ENCODE peak calls at places on chromosomes 5 and 9, in ten cellular contexts. D is right lobe of liver, C is fibroblast of lung, Z is PC-3, F is A549, N is ovary, S is GM23338, E is neural progenitor cell, Y is body of pancreas, J is heart right ventricle. P is an unnamed sample.

GRCh38 chr5:171571663-171572062 is 152.2 kb downstream of the FGF18 start:
- DNase-seq in D (no peak), C (peak), Z (peak), F (no peak), N (no peak), S (no peak), E (no peak), Y (no peak), J (no peak), P (peak)

GRCh38 chr5:65213921-65214525 is 267.7 kb downstream of the ADAMTS6 start:
- DNase-seq in D (peak), C (peak), Z (peak), F (peak), N (no peak), S (peak), E (peak), Y (peak), J (no peak), P (peak)

GRCh38 chr9:33135086-33135958 is 31.8 kb downstream of the B4GALT1 start:
- DNase-seq in D (no peak), C (no peak), Z (no peak), F (no peak), N (peak), S (no peak), E (no peak), Y (no peak), J (peak), P (no peak)

GRCh38 chr5:120538149-120538548 is 74.0 kb downstream of the PRR16 start:
- DNase-seq in D (no peak), C (peak), Z (peak), F (no peak), N (no peak), S (no peak), E (no peak), Y (no peak), J (no peak), P (peak)

GRCh38 chr9:2055203-2055658 is 40.1 kb downstream of the SMARCA2 start:
- DNase-seq in D (no peak), C (peak), Z (peak), F (no peak), N (no peak), S (no peak), E (no peak), Y (no peak), J (no peak), P (no peak)

GRCh38 chr5:113276001-113276400 is 158.8 kb downstream of the TSSK1B start:
- DNase-seq in D (no peak), C (no peak), Z (no peak), F (no peak), N (no peak), S (peak), E (peak), Y (no peak), J (no peak), P (no peak)

GRCh38 chr9:11443631-11444030 is 830.8 kb upstream of the PTPRD start:
- DNase-seq in D (no peak), C (no peak), Z (no peak), F (no peak), N (no peak), S (no peak), E (no peak), Y (no peak), J (no peak), P (no peak)

GRCh38 chr5:153974131-153974812 is 64.4 kb downstream of the FAM114A2 start:
- DNase-seq in D (no peak), C (peak), Z (peak), F (peak), N (no peak), S (peak), E (peak), Y (no peak), J (peak), P (peak)

GRCh38 chr5:38557792-38558191 is 1.3 kb upstream of the LIFR start:
- DNase-seq in D (no peak), C (no peak), Z (no peak), F (no peak), N (no peak), S (no peak), E (no peak), Y (no peak), J (no peak), P (no peak)

GRCh38 chr5:137263319-137263718 is 235.8 kb downstream of the SPOCK1 start:
- DNase-seq in D (no peak), C (no peak), Z (no peak), F (no peak), N (no peak), S (no peak), E (no peak), Y (peak), J (no peak), P (no peak)

GRCh38 chr5:133387091-133387490 is 225.2 kb downstream of the FSTL4 start:
- DNase-seq in D (no peak), C (no peak), Z (peak), F (no peak), N (no peak), S (no peak), E (no peak), Y (no peak), J (no peak), P (no peak)

GRCh38 chr9:4741365-4742031 is 496 bp upstream of the AK3 start:
- DNase-seq in D (peak), C (no peak), Z (peak), F (peak), N (peak), S (peak), E (no peak), Y (peak), J (peak), P (no peak)

GRCh38 chr5:3825888-3826465 is 230.3 kb downstream of the IRX1 start:
- DNase-seq in D (no peak), C (peak), Z (no peak), F (no peak), N (no peak), S (no peak), E (no peak), Y (no peak), J (no peak), P (no peak)

GRCh38 chr5:88889165-88890069 is 6.4 kb upstream of the MEF2C start:
- DNase-seq in D (peak), C (peak), Z (peak), F (no peak), N (peak), S (peak), E (peak), Y (peak), J (peak), P (no peak)

GRCh38 chr9:88224938-88225337 is 86.7 kb upstream of the SPATA31C2 start:
- DNase-seq in D (no peak), C (no peak), Z (no peak), F (no peak), N (no peak), S (no peak), E (peak), Y (no peak), J (no peak), P (peak)

GRCh38 chr5:20559845-20560244 is 571.8 kb upstream of the CDH18 start:
- DNase-seq in D (no peak), C (no peak), Z (no peak), F (no peak), N (no peak), S (no peak), E (no peak), Y (no peak), J (no peak), P (no peak)

GRCh38 chr9:120161801-120162200 is 418.2 kb downstream of the CDK5RAP2 start:
- DNase-seq in D (no peak), C (no peak), Z (no peak), F (no peak), N (no peak), S (no peak), E (no peak), Y (no peak), J (no peak), P (no peak)
- H3K27ac ChIP-seq in D (no peak), C (no peak), Z (no peak), F (no peak), N (no peak), S (no peak), E (no peak), Y (no peak), J (no peak), P (no peak)

DNA sequence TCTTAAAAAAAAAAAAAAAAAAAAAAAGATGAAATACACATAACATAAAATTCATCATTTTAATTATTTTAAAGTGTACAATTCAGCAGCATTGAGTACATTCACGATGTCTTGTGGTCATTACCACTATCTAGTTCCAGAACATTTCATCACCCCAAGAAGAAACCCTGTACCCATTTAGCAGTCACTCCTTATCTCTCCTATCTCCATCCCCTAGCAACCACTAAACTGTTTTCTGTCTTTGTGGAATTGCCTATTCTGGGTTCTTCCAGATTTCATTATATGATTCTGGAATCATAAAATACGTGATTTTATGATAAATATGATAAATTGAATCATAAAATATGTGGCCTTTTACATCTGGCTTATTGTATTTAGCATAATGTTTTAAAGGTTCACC is 8.9 kb upstream of the HMCN2 start:
- DNase-seq in D (no peak), C (no peak), Z (no peak), F (no peak), N (no peak), S (no peak), E (no peak), Y (no peak), J (no peak), P (no peak)
- TF ChIP-seq CTCF in D (no peak), C (no peak), Z (no peak), F (no peak), N (no peak), S (no peak), E (no peak), Y (no peak), J (no peak), P (no peak)

GRCh38 chr5:16549491-16550233 is 67.1 kb downstream of the RETREG1 start:
- DNase-seq in D (no peak), C (no peak), Z (no peak), F (no peak), N (no peak), S (no peak), E (no peak), Y (no peak), J (no peak), P (no peak)

GRCh38 chr5:16550316-16550952 is 66.4 kb downstream of the RETREG1 start:
- DNase-seq in D (peak), C (no peak), Z (peak), F (peak), N (no peak), S (peak), E (peak), Y (peak), J (peak), P (peak)

GRCh38 chr5:16551628-16552027 is 65.2 kb downstream of the RETREG1 start:
- DNase-seq in D (no peak), C (no peak), Z (no peak), F (no peak), N (no peak), S (no peak), E (no peak), Y (no peak), J (no peak), P (no peak)

GRCh38 chr5:16554110-16554509 is 62.7 kb downstream of the RETREG1 start:
- DNase-seq in D (no peak), C (no peak), Z (no peak), F (no peak), N (no peak), S (no peak), E (no peak), Y (peak), J (no peak), P (no peak)

GRCh38 chr5:16552666-16553343 is 64.0 kb downstream of the RETREG1 start:
- DNase-seq in D (peak), C (peak), Z (peak), F (peak), N (peak), S (peak), E (peak), Y (peak), J (peak), P (peak)
- H3K27ac ChIP-seq in D (no peak), C (no peak), Z (no peak), F (no peak), N (no peak), S (no peak), E (no peak), Y (no peak), J (no peak), P (no peak)

GRCh38 chr5:127028822-127029457 is 1.4 kb downstream of the MARCHF3 start:
- DNase-seq in D (peak), C (peak), Z (peak), F (no peak), N (peak), S (no peak), E (no peak), Y (peak), J (no peak), P (no peak)

GRCh38 chr5:127031147-127031862 is 947 bp upstream of the MARCHF3 start:
- DNase-seq in D (peak), C (peak), Z (no peak), F (peak), N (no peak), S (peak), E (peak), Y (peak), J (no peak), P (no peak)

GRCh38 chr5:127030259-127031146 is at the start of gene MARCHF3:
- DNase-seq in D (peak), C (peak), Z (peak), F (peak), N (peak), S (peak), E (peak), Y (peak), J (peak), P (peak)

GRCh38 chr5:127027539-127027938 is 2.8 kb downstream of the MARCHF3 start:
- DNase-seq in D (no peak), C (no peak), Z (no peak), F (no peak), N (no peak), S (no peak), E (no peak), Y (no peak), J (no peak), P (no peak)

DNA sequence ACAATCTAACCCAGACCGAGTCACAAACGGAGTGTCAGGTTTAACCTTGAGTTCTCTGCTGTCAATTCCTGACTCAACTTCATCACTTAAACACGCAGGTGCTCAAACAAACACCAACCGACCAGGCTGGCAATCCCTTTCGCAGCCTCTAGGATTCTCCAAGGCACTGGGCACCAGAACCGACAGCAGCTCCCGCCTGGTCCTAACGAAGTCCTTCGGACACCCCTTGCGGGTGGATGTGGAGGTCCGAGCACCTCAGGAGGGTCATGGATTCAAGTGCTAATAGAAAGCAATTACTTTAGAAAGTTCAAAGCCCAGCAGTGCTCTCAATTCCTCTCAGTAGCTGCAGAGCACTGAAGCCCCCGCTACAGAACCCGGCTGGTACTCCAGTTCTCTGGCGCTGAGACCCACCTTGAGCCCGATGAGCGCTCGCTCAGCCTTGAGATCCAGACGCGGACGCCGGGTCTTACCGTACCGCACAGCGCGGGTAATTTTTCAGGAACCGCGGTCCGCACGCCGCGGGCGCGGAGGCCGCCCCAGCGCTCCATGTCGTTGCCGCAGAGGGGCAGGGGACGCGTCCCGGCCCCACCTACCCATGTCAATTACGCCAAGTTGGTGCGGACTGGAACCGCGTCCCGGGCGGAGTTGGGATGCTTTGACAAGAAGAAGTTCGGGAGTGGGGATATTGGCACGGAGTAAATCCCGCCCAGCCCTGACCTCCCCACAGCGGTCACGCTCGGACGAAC is 672 bp downstream of the MARCHF3 start:
- DNase-seq in D (peak), C (peak), Z (peak), F (peak), N (peak), S (peak), E (peak), Y (peak), J (peak), P (peak)
- TF ChIP-seq CTCF in D (peak), C (peak), Z (peak), F (peak), N (no peak), S (peak), E (peak), Y (peak), J (peak), P (peak)

DNA sequence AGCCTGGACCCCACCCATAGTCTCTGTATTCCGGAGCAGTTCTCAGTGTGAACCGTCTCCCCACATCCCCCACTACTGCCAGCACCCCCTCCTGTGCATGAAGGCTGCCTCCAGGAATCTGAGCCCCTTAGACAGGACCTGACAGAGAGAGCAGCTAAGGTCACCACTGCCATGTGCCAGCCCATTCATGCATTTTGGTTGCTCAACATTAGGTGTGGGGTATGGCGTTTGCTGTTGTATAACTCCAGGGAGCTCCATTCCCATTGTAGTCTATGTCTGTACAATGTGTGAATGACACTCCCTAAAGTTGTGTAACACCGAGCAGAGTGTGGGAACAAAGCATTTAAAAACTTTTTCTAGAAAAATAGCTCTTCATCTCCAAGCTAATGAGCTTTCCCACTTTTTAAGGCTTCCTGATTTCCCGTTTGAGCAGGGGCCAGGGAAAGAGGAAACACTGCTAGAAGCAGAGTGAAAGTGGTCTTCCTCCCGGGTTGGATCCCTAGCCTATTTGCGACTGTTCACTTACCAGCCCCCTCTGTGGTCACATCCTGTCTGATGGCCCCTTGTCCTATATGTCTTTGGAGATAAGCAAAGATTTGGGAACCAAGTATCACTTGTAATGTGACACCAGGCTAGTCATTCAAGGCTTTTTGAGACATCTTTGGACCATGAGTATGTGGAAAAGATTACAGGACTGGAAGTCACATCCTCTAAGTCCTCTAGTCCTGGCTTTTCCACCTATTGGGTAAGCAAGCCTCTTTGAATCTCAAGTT is 5.9 kb downstream of the DNAJB5 start:
- DNase-seq in D (no peak), C (peak), Z (no peak), F (no peak), N (no peak), S (no peak), E (no peak), Y (no peak), J (no peak), P (no peak)
- H3K27ac ChIP-seq in D (no peak), C (no peak), Z (peak), F (no peak), N (no peak), S (no peak), E (no peak), Y (no peak), J (peak), P (peak)

DNA sequence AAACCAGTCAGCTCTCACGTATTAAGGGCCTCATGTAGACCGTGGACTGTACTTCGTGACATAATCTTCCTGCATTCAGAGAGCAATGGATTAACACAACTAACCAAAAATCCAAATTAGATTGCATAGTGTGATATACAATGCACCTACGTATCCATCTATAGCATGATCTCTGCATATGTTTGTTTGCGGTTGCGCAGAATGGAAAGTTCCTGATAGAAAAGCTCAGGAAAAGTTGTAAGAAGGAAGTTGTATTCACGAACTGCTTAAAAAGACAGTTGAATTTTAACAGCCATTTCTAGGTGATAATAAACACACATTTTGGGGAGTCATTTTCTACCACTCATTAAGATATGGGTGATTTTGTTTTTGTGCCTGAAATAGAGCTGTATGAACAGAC is 869.0 kb downstream of the TLE4 start:
- DNase-seq in D (no peak), C (no peak), Z (no peak), F (no peak), N (no peak), S (peak), E (no peak), Y (no peak), J (no peak), P (no peak)
- TF ChIP-seq CTCF in D (no peak), C (no peak), Z (no peak), F (no peak), N (no peak), S (no peak), E (no peak), Y (no peak), J (no peak), P (no peak)

GRCh38 chr9:31486630-31487029 is 897.8 kb upstream of the ACO1 start:
- DNase-seq in D (no peak), C (no peak), Z (no peak), F (no peak), N (no peak), S (no peak), E (no peak), Y (no peak), J (no peak), P (no peak)
- H3K27ac ChIP-seq in D (no peak), C (no peak), Z (no peak), F (no peak), N (no peak), S (no peak), E (no peak), Y (no peak), J (no peak), P (no peak)

DNA sequence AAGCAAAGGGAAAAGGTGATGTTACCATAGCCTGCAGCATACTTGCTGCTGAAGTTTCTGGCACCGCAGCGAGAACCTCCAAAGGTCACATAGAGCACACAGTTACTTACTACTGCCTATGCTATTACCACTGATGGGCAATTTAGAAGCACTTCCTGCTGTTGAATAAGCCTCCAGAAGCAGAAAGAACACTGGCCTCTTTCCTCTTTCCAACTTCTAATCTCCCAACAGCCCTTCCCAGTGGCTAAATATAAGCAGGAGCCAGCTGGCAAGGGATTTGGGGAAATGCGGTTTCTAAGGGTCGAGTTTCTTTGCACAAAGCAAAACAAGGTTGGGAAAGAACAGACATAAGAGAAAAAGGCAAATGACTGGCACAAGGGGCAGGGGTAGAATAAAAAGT is 669.2 kb upstream of the ACO1 start:
- DNase-seq in D (no peak), C (peak), Z (no peak), F (no peak), N (no peak), S (no peak), E (peak), Y (no peak), J (no peak), P (no peak)
- TF ChIP-seq CTCF in D (no peak), C (no peak), Z (no peak), F (no peak), N (no peak), S (no peak), E (no peak), Y (no peak), J (no peak), P (no peak)